ENCODE peak calls at places on chromosomes 11 and 22, in five cellular contexts. K, P, N, S and H are unnamed samples.

GRCh38 chr11:65945430-65945911 is at the start of gene TSGA10IP:
- DNase-seq in S (no peak), K (no peak), P (no peak), N (no peak), H (no peak)

GRCh38 chr22:19222242-19223005 is 43.9 kb upstream of the SLC25A1 start:
- DNase-seq in K (no peak), S (no peak), N (no peak), P (no peak), H (no peak)

GRCh38 chr22:21632237-21632895 is at the start of gene CCDC116:
- DNase-seq in K (peak; percentile 44), P (no peak), S (no peak), N (no peak), H (no peak)

GRCh38 chr11:82775736-82776346 is 42.2 kb upstream of the FAM181B start:
- DNase-seq in S (peak; percentile 32), P (no peak), K (peak; percentile 40), N (peak; percentile 50), H (no peak)

GRCh38 chr11:19691815-19692214 is 20.8 kb upstream of the NAV2 start:
- DNase-seq in S (no peak), P (no peak), K (no peak), N (no peak), H (no peak)

GRCh38 chr11:118947091-118947490 is 9.0 kb upstream of the UPK2 start:
- DNase-seq in N (no peak), K (no peak), S (no peak), P (no peak), H (no peak)

GRCh38 chr11:111307472-111308108 is 9.2 kb downstream of the POU2AF3 start:
- DNase-seq in P (no peak), K (no peak), N (no peak), S (no peak), H (no peak)

GRCh38 chr22:19579880-19580279 is 55.7 kb upstream of the CLDN5 start:
- DNase-seq in P (no peak), S (no peak), K (peak; percentile 11), N (no peak), H (no peak)

GRCh38 chr11:1928891-1929541 is 9.5 kb downstream of the TNNT3 start:
- DNase-seq in P (no peak), S (no peak), K (no peak), N (no peak), H (no peak)

GRCh38 chr22:29639096-29639495 is 35.7 kb downstream of the NF2 start:
- DNase-seq in P (no peak), S (no peak), N (no peak), K (no peak), H (no peak)

GRCh38 chr11:102279641-102280170 is 37.6 kb upstream of the BIRC3 start:
- DNase-seq in K (peak; percentile 39), N (no peak), P (no peak), S (peak; percentile 72), H (no peak)
- H3K27ac ChIP-seq in K (peak overlapping the region; percentile 73), N (no peak overlapping the region), P (no peak overlapping the region), S (peak overlapping the region; percentile 69), H (peak overlapping the region; percentile 29)

DNA sequence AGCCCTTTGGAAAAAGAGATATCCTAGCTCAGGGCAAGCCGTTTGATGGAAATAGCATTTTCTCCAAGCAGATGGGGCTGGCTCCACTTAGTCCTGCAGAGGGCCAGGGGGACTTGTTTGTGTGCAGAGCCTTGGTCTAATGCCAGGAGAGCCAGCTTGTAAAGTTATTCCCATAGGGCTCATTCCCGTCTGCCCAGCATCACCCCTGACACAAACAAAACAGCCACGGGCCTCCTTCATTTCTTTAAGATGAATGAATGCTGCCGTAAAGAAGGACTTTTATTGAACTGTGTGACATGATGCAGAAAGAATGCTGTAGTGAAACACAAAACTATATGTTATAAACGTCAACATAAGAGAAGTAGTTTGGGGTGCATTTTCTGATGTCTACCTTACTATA is 53.0 kb downstream of the NCAM1 start:
- DNase-seq in P (no peak), N (no peak), K (no peak), S (no peak), H (no peak)
- TF ChIP-seq CTCF in P (no peak), N (no peak), K (no peak), S (no peak), H (no peak)

DNA sequence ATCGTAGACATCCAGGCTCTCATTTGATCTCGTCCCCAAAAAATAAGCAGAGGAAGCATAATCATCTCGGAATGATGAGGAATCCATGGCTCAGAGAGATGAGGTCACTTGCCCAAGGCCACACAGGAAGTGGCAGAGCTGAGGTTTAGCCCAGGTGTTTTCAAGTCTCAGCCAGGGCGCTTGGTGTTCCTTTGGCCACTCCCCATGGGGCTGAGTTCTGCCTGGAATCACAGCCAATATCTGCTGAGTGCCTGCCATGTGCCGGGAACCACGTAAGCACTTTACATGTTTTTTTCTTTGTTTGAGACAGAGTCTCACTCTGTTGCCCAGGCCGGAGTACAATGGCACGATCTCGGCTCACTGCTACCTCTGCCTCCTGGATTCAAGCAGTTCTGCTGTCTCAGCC is 29.5 kb upstream of the MYH9 start:
- DNase-seq in S (peak; percentile 88), N (peak; percentile 68), K (peak; percentile 82), P (no peak), H (no peak)
- H3K27ac ChIP-seq in S (peak overlapping the region; percentile 71), N (peak overlapping the region; percentile 69), K (peak overlapping the region; percentile 91), P (no peak overlapping the region), H (no peak overlapping the region)

GRCh38 chr11:3927129-3927796 is 71.8 kb downstream of the STIM1 start:
- DNase-seq in S (no peak), N (no peak), K (no peak), P (no peak), H (no peak)
- TF ChIP-seq CTCF in S (no peak), N (no peak), K (no peak), P (no peak), H (no peak)

GRCh38 chr11:94678236-94678635 is 89.9 kb upstream of the AMOTL1 start:
- DNase-seq in S (no peak), K (no peak), N (peak; percentile 35), P (no peak), H (no peak)
- H3K27ac ChIP-seq in S (no peak overlapping the region), K (no peak overlapping the region), N (peak overlapping the region; percentile 76), P (no peak overlapping the region), H (no peak overlapping the region)

DNA sequence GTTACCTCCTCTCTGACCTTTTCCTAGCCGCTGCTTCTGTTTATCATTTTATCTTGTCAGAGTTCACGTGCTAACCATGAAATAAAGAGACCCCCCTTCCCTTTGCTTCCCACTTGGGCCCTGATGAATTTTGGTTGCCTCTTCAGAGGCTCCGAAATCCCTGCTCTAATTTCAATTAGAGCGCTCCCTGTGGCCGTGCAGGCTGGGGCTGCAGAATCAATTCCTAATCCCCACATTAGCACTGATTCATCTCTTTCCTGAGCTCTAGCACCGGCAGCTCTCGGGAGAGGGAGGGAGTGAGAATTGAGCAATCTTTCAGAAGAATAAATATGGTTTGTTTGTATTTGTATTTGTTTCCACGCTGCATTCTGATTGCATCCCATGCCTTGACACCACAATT is 76.9 kb downstream of the NTM start:
- DNase-seq in S (no peak), K (no peak), P (no peak), N (no peak), H (no peak)
- TF ChIP-seq CTCF in S (no peak), K (no peak), P (no peak), N (no peak), H (no peak)

DNA sequence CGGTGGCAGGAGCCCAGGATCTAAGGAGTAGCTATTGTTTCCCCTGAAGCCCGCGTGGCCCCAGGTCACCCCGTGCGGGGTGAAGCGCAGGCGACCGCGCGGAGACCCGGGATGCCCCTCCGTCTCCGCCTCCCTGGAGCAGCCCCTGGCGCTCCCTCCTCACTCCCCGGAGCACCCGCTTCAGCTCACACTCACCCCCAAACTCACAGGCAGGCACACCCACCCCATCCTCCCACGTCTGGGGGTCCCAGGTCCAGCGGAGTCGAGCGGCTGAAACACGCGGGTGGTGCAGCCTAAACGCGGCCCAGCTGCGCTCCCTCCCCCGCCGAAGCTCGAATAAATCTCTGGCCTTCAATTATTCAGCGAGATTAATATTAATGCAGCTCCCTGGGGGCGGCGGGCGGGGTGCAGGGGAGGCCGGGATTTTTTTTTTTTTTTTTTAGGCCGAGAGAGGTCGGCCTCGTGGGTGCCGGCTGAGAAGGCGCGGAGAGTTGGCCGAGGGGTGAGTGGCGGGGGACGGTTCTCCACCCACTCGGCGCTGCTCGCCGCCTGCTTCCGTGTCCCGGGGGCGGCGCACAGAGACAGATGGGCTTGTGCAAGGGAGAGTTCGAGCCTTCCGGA is 465 bp upstream of the SLC1A2 start:
- DNase-seq in S (no peak), P (no peak), N (no peak), K (no peak), H (no peak)
- H3K27ac ChIP-seq in S (no peak overlapping the region), P (no peak overlapping the region), N (no peak overlapping the region), K (no peak overlapping the region), H (no peak overlapping the region)

GRCh38 chr11:68753300-68753699 is 2.0 kb upstream of the TESMIN start:
- DNase-seq in P (no peak), N (no peak), K (no peak), S (no peak), H (no peak)
- TF ChIP-seq CTCF in P (no peak), N (no peak), K (no peak), S (no peak), H (no peak)